ENCODE peak calls at places on chromosomes 11 and 22, in four cellular contexts. G is CD4-positive, alpha-beta T cell; X is NB4; P is HS-27A. M is an unnamed sample.
A peak's percentile ranks its signal among the peaks of the same experiment; 100 is the strongest.

GRCh38 chr22:46929689-46930225 is 167.3 kb downstream of the TBC1D22A start:
- DNase-seq in G (no peak), X (no peak), P (no peak), M (no peak)

GRCh38 chr11:79189604-79190003 is 251.2 kb downstream of the TENM4 start:
- DNase-seq in G (no peak), X (no peak), P (no peak), M (no peak)

GRCh38 chr11:4044971-4045646 is 49.5 kb upstream of the RRM1 start:
- DNase-seq in G (no peak), X (no peak), P (no peak), M (peak; percentile 44)

GRCh38 chr11:37755526-37755925 is 1157.5 kb upstream of the RAG2 start:
- DNase-seq in G (no peak), X (no peak), P (no peak), M (no peak)

GRCh38 chr22:24363243-24363642 is 64.2 kb upstream of the ADORA2A start:
- DNase-seq in G (no peak), X (no peak), P (no peak), M (no peak)

GRCh38 chr11:128174465-128175101 is 412.8 kb downstream of the ETS1 start:
- DNase-seq in G (no peak), X (no peak), P (peak; percentile 36), M (no peak)

GRCh38 chr11:59615132-59615636 is 390 bp downstream of the OSBP start:
- DNase-seq in G (peak; percentile 65), X (peak; percentile 43), P (no peak), M (peak; percentile 7)

GRCh38 chr11:129722529-129722928 is 93.1 kb upstream of the TMEM45B start:
- DNase-seq in G (no peak), X (no peak), P (no peak), M (no peak)

GRCh38 chr22:26606611-26607010 is 11.2 kb downstream of the CRYBB1 start:
- DNase-seq in G (no peak), X (no peak), P (peak; percentile 26), M (no peak)

GRCh38 chr11:29914203-29914930 is 102.5 kb downstream of the KCNA4 start:
- DNase-seq in G (no peak), X (peak; percentile 21), P (no peak), M (no peak)

GRCh38 chr11:125263268-125263790 is 98.8 kb downstream of the PKNOX2 start:
- DNase-seq in G (no peak), X (no peak), P (no peak), M (no peak)

GRCh38 chr11:128503231-128503991 is 83.9 kb downstream of the ETS1 start:
- DNase-seq in G (no peak), X (no peak), P (peak; percentile 41), M (no peak)

GRCh38 chr22:26592368-26593015 is 2.6 kb upstream of the TPST2 start:
- DNase-seq in G (peak; percentile 7), X (peak; percentile 65), P (no peak), M (no peak)